ENCODE peak calls at places on chromosome 2, in ten cellular contexts. W is progenitor cell of endocrine pancreas, G is astrocyte of the cerebellum, K is stomach, T is osteocyte, Q is A549, J is fibroblast of the aortic adventitia, C is K562, N is fibroblast of pulmonary artery, A is mammary epithelial cell. R is an unnamed sample.

GRCh38 chr2:42761554-42761953 is 2.4 kb downstream of the OXER1 start:
- DNase-seq in W (no peak), G (no peak), K (no peak), T (no peak), Q (no peak), J (no peak), C (no peak), N (no peak), A (no peak), R (no peak)

GRCh38 chr2:219453691-219454131 is 19.1 kb downstream of the SPEG start:
- DNase-seq in W (no peak), G (peak), K (no peak), T (no peak), Q (no peak), J (peak), C (no peak), N (peak), A (peak), R (peak)

GRCh38 chr2:223548194-223548593 is 54.0 kb downstream of the SCG2 start:
- DNase-seq in W (no peak), G (no peak), K (no peak), T (no peak), Q (no peak), J (no peak), C (no peak), N (no peak), A (no peak), R (no peak)

GRCh38 chr2:202121532-202122166 is 48.6 kb downstream of the KIAA2012 start:
- DNase-seq in W (no peak), G (no peak), K (no peak), T (no peak), Q (no peak), J (no peak), C (no peak), N (no peak), A (no peak), R (no peak)

GRCh38 chr2:232345251-232345650 is 33.3 kb upstream of the ALPP start:
- DNase-seq in W (no peak), G (no peak), K (no peak), T (no peak), Q (no peak), J (no peak), C (no peak), N (no peak), A (no peak), R (no peak)

GRCh38 chr2:146123256-146123655 is 1603.3 kb upstream of the ZEB2 start:
- DNase-seq in W (no peak), G (no peak), K (no peak), T (no peak), Q (no peak), J (no peak), C (no peak), N (no peak), A (no peak), R (no peak)

GRCh38 chr2:86256982-86257381 is 57.7 kb downstream of the MRPL35 start:
- DNase-seq in W (no peak), G (no peak), K (no peak), T (no peak), Q (no peak), J (no peak), C (no peak), N (no peak), A (peak), R (no peak)

GRCh38 chr2:45943231-45944044 is 292.0 kb downstream of the PRKCE start:
- DNase-seq in W (no peak), G (no peak), K (no peak), T (no peak), Q (no peak), J (peak), C (no peak), N (no peak), A (no peak), R (no peak)

GRCh38 chr2:29562319-29562718 is 359.1 kb downstream of the ALK start:
- DNase-seq in W (no peak), G (no peak), K (no peak), T (no peak), Q (no peak), J (no peak), C (no peak), N (peak), A (no peak), R (no peak)

GRCh38 chr2:8623958-8624591 is 57.8 kb upstream of the ID2 start:
- DNase-seq in W (no peak), G (no peak), K (no peak), T (no peak), Q (no peak), J (no peak), C (no peak), N (no peak), A (no peak), R (no peak)

GRCh38 chr2:100013892-100014677 is 128.3 kb downstream of the AFF3 start:
- DNase-seq in W (no peak), G (peak), K (peak), T (peak), Q (peak), J (peak), C (no peak), N (peak), A (peak), R (peak)

GRCh38 chr2:141259683-141260082 is 871.1 kb downstream of the LRP1B start:
- DNase-seq in W (no peak), G (no peak), K (no peak), T (no peak), Q (no peak), J (no peak), C (no peak), N (no peak), A (no peak), R (no peak)

GRCh38 chr2:9710311-9710710 is 79.5 kb upstream of the YWHAQ start:
- DNase-seq in W (no peak), G (no peak), K (no peak), T (no peak), Q (no peak), J (no peak), C (no peak), N (no peak), A (peak), R (no peak)

GRCh38 chr2:175441361-175441760 is 259.9 kb upstream of the ATP5MC3 start:
- DNase-seq in W (no peak), G (no peak), K (no peak), T (no peak), Q (no peak), J (no peak), C (no peak), N (no peak), A (no peak), R (no peak)

GRCh38 chr2:85164145-85164559 is 31.0 kb downstream of the TCF7L1 start:
- DNase-seq in W (no peak), G (no peak), K (no peak), T (no peak), Q (no peak), J (no peak), C (no peak), N (no peak), A (no peak), R (no peak)

GRCh38 chr2:195442458-195443175 is 214.4 kb upstream of the SLC39A10 start:
- DNase-seq in W (no peak), G (no peak), K (no peak), T (no peak), Q (no peak), J (no peak), C (no peak), N (no peak), A (no peak), R (no peak)

GRCh38 chr2:201228271-201228911 is 31.9 kb upstream of the CASP8 start:
- DNase-seq in W (no peak), G (no peak), K (no peak), T (no peak), Q (no peak), J (no peak), C (no peak), N (peak), A (no peak), R (no peak)

GRCh38 chr2:104849618-104850097 is 4.3 kb upstream of the POU3F3 start:
- DNase-seq in W (no peak), G (peak), K (no peak), T (no peak), Q (no peak), J (peak), C (peak), N (peak), A (peak), R (peak)

GRCh38 chr2:191976436-191976835 is 129.5 kb upstream of the CAVIN2 start:
- DNase-seq in W (no peak), G (peak), K (no peak), T (no peak), Q (no peak), J (peak), C (no peak), N (peak), A (no peak), R (peak)

GRCh38 chr2:237563816-237564215 is 2.6 kb upstream of the PRLH start:
- DNase-seq in W (peak), G (no peak), K (no peak), T (no peak), Q (no peak), J (peak), C (no peak), N (peak), A (peak), R (no peak)

GRCh38 chr2:128320609-128321420 is 2.1 kb upstream of the HS6ST1 start:
- DNase-seq in W (peak), G (no peak), K (no peak), T (no peak), Q (no peak), J (no peak), C (no peak), N (no peak), A (no peak), R (no peak)

GRCh38 chr2:187842978-187843847 is 289.0 kb upstream of the TFPI start:
- DNase-seq in W (no peak), G (peak), K (no peak), T (no peak), Q (peak), J (peak), C (peak), N (peak), A (peak), R (peak)

GRCh38 chr2:226772389-226773179 is 27.0 kb downstream of the IRS1 start:
- DNase-seq in W (no peak), G (no peak), K (no peak), T (no peak), Q (no peak), J (peak), C (no peak), N (peak), A (no peak), R (no peak)

DNA sequence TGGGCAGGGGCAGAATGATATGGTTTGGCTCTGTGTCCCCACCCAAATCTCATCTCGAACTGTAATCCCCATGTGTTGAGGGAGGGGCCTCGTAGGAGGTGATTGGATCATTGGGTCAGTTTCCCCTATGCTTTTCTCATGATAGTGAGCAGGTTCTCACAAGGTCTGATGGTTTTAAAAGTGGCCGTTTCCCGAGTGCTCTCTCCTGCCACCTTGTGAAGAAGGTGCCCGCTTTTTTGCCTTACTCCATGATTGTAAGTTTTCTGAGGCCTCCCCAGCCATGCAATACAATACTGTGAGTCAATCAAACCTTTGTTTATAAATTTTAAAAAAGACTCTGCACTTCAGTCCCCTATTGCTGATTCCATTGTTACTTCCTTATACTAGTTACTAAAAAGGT is 82.9 kb upstream of the CDKL4 start:
- DNase-seq in W (no peak), G (no peak), K (no peak), T (no peak), Q (no peak), J (no peak), C (no peak), N (no peak), A (no peak), R (no peak)
- TF ChIP-seq CTCF in W (no peak), G (no peak), K (no peak), T (no peak), Q (no peak), J (no peak), C (no peak), N (no peak), A (no peak), R (no peak)

GRCh38 chr2:118536306-118536705 is 311.1 kb downstream of the EN1 start:
- DNase-seq in W (no peak), G (no peak), K (no peak), T (no peak), Q (no peak), J (no peak), C (no peak), N (no peak), A (no peak), R (no peak)

GRCh38 chr2:118535171-118535817 is 312.2 kb downstream of the EN1 start:
- DNase-seq in W (no peak), G (no peak), K (no peak), T (no peak), Q (no peak), J (no peak), C (no peak), N (no peak), A (no peak), R (no peak)

GRCh38 chr2:118535818-118536212 is 311.6 kb downstream of the EN1 start:
- DNase-seq in W (no peak), G (no peak), K (no peak), T (no peak), Q (no peak), J (no peak), C (no peak), N (no peak), A (no peak), R (no peak)

DNA sequence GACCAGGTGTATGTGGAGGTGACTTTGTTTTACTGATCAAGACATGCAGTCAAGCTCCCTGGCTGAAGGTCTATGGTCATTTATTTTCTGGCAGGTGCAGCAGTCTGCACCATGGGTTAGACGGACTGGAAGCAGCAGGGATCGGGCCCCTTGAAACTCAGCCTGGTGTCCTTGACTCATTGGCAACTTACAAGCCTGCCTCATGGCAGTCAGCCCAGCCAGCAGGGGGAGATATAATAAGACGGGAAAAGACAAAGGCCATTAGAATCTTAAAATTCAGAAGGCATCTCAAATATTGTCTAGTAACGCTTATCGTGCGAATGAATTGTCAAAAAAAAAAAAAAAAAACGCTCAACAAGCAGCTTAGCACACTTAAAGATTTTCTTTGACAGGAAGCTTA is 308.2 kb downstream of the EN1 start:
- DNase-seq in W (no peak), G (peak), K (no peak), T (no peak), Q (no peak), J (peak), C (no peak), N (peak), A (no peak), R (no peak)
- TF ChIP-seq CTCF in W (peak), G (peak), K (no peak), T (peak), Q (no peak), J (peak), C (peak), N (peak), A (peak), R (peak)

GRCh38 chr2:73993376-73993775 is 8.7 kb downstream of the TET3 start:
- DNase-seq in W (no peak), G (no peak), K (no peak), T (no peak), Q (no peak), J (no peak), C (no peak), N (no peak), A (peak), R (no peak)

GRCh38 chr2:73997813-73998212 is 13.1 kb downstream of the TET3 start:
- DNase-seq in W (no peak), G (no peak), K (no peak), T (no peak), Q (no peak), J (no peak), C (no peak), N (no peak), A (no peak), R (no peak)

GRCh38 chr2:73994544-73994831 is 9.8 kb downstream of the TET3 start:
- DNase-seq in W (no peak), G (no peak), K (no peak), T (no peak), Q (no peak), J (no peak), C (no peak), N (no peak), A (no peak), R (no peak)

GRCh38 chr2:73993799-73994543 is 9.3 kb downstream of the TET3 start:
- DNase-seq in W (no peak), G (no peak), K (no peak), T (no peak), Q (no peak), J (no peak), C (no peak), N (no peak), A (peak), R (no peak)

DNA sequence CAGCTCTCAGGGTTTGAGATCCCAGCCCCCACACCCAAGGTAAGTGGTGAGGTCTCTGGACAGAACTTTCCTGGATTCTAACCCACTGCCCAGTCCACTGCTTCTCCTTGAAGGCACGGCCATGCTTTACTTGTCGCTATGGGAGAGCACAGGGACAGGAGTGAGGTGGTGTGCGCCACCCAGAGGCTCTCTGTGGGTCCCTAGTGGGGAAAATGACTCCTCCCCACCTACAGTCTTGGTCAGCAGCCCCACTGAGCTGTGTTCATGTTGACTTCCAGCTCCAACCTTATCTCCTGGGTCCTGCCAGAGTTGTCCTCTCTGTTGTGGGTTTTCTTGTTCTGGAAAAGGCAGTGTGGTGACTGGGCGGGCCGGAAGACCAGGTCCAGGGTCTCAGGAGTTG is 11.1 kb downstream of the TET3 start:
- DNase-seq in W (no peak), G (no peak), K (no peak), T (no peak), Q (no peak), J (no peak), C (peak), N (no peak), A (no peak), R (no peak)
- TF ChIP-seq CTCF in W (no peak), G (no peak), K (no peak), T (no peak), Q (no peak), J (no peak), C (peak), N (no peak), A (no peak), R (no peak)

DNA sequence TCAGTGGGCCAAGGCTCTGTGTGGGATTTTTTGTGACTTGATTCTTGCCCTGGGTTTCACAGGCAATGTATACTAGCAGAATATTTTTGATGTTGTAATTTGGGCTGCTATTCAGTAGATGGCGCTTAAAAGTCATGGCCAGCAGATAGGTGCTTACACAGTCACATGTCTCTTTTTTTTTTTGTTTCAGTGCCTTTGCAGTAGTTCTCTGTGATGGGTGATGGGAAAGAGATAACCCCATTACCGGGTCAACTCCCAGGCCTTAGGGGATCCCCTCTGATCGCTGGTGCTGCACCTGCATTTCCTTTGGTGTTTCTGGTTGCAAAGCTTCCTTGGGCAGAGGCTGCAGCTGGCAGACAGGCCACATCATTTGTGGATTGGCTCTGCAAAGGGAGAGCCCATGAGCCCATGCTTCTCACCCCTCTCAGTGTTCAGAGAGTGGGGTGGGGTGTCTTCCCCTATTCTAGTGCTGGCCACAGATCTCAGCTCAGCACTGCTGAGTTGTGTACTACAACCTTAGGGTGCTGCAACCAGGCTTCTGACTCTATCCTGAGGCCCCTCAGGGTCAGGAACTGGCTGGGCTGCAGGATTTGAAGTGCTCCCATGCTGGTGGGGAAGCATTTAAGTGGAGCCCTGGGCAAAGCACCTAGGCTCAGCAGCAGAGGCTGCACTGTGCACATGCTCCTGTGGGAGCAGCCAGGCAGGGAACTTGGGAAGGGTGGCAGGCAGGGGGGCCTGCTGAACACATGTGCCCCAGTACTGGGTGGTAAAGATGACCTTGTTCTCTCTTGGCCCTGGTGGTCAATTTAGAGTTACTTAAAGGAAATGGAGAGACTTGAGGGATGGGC is 219.8 kb upstream of the SPHKAP start:
- DNase-seq in W (no peak), G (no peak), K (no peak), T (no peak), Q (no peak), J (no peak), C (no peak), N (no peak), A (peak), R (no peak)
- TF ChIP-seq CTCF in W (no peak), G (no peak), K (no peak), T (no peak), Q (no peak), J (no peak), C (no peak), N (no peak), A (peak), R (no peak)

DNA sequence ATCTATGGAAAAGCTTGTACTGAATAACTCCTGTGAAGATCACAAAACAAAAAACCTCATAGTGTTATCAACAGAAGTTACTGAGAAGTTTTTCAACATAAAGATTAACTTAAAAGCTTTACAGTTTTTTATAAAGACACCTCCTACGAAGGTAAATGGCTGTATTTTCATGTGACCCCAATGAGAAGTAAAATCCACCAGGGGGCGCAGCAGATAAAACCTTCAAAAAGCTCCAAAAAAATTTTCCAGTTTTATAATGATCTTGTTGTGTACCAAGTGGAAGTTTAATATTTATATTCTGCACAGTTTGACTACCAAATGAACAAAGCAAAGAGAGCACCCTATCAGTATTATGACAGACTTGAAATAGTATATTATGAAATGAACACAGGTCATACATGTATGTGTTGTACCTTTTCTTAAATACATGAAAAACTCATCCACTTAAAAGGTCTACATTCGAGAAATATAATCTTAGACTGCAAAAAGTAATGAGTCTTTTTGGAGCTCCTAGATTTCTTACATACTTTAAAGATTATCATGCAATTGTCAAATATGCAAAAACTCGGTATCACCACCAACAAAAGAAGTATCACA is 38.5 kb downstream of the PNO1 start:
- DNase-seq in W (no peak), G (no peak), K (no peak), T (no peak), Q (no peak), J (peak), C (no peak), N (peak), A (peak), R (peak)
- TF ChIP-seq CTCF in W (peak), G (no peak), K (no peak), T (peak), Q (peak), J (peak), C (no peak), N (peak), A (peak), R (peak)